ENCODE peak calls at places on chromosomes 13 and 19, in seven cellular contexts. One of them, this sample, is unnamed.

GRCh38 chr19:17515408-17516149 is 4.1 kb downstream of the PGLS start:
- DNase-seq in activated CD4-positive, alpha-beta T cell treated with anti-CD3 and anti-CD28 coated beads, Interleukin-2, amount 10 ng/mL, durations not matched to agents 7 days and 5 days: no peak
- DNase-seq in activated CD8-positive, alpha-beta memory T cell treated with anti-CD3 and anti-CD28 coated beads for 24 hours: no peak
- DNase-seq in right lobe of liver: no peak
- DNase-seq in omental fat pad: no peak
- DNase-seq in suprapubic skin: no peak
- DNase-seq in ELR: no peak
- DNase-seq in this sample: no peak

GRCh38 chr19:2053601-2054389 is 2.8 kb upstream of the MKNK2 start:
- DNase-seq in activated CD4-positive, alpha-beta T cell treated with anti-CD3 and anti-CD28 coated beads, Interleukin-2, amount 10 ng/mL, durations not matched to agents 7 days and 5 days: no peak
- DNase-seq in activated CD8-positive, alpha-beta memory T cell treated with anti-CD3 and anti-CD28 coated beads for 24 hours: no peak
- DNase-seq in right lobe of liver: peak; percentile 91
- DNase-seq in omental fat pad: no peak
- DNase-seq in suprapubic skin: peak; percentile 79
- DNase-seq in ELR: no peak
- DNase-seq in this sample: peak; percentile 96

GRCh38 chr13:109146912-109147624 is 517.7 kb downstream of the MYO16 start:
- DNase-seq in activated CD4-positive, alpha-beta T cell treated with anti-CD3 and anti-CD28 coated beads, Interleukin-2, amount 10 ng/mL, durations not matched to agents 7 days and 5 days: no peak
- DNase-seq in activated CD8-positive, alpha-beta memory T cell treated with anti-CD3 and anti-CD28 coated beads for 24 hours: no peak
- DNase-seq in right lobe of liver: no peak
- DNase-seq in omental fat pad: no peak
- DNase-seq in suprapubic skin: no peak
- DNase-seq in ELR: peak; percentile 95
- DNase-seq in this sample: no peak

GRCh38 chr19:4916292-4917082 is 7.2 kb downstream of the UHRF1 start:
- DNase-seq in activated CD4-positive, alpha-beta T cell treated with anti-CD3 and anti-CD28 coated beads, Interleukin-2, amount 10 ng/mL, durations not matched to agents 7 days and 5 days: peak; percentile 41
- DNase-seq in activated CD8-positive, alpha-beta memory T cell treated with anti-CD3 and anti-CD28 coated beads for 24 hours: peak; percentile 78
- DNase-seq in right lobe of liver: peak; percentile 37
- DNase-seq in omental fat pad: no peak
- DNase-seq in suprapubic skin: peak; percentile 68
- DNase-seq in ELR: no peak
- DNase-seq in this sample: no peak

GRCh38 chr13:34065915-34066314 is 248.0 kb downstream of the RFC3 start:
- DNase-seq in activated CD4-positive, alpha-beta T cell treated with anti-CD3 and anti-CD28 coated beads, Interleukin-2, amount 10 ng/mL, durations not matched to agents 7 days and 5 days: no peak
- DNase-seq in activated CD8-positive, alpha-beta memory T cell treated with anti-CD3 and anti-CD28 coated beads for 24 hours: no peak
- DNase-seq in right lobe of liver: no peak
- DNase-seq in omental fat pad: no peak
- DNase-seq in suprapubic skin: no peak
- DNase-seq in ELR: no peak
- DNase-seq in this sample: no peak

GRCh38 chr19:48413879-48414623 is 20.6 kb downstream of the GRIN2D start:
- DNase-seq in activated CD4-positive, alpha-beta T cell treated with anti-CD3 and anti-CD28 coated beads, Interleukin-2, amount 10 ng/mL, durations not matched to agents 7 days and 5 days: no peak
- DNase-seq in activated CD8-positive, alpha-beta memory T cell treated with anti-CD3 and anti-CD28 coated beads for 24 hours: no peak
- DNase-seq in right lobe of liver: no peak
- DNase-seq in omental fat pad: no peak
- DNase-seq in suprapubic skin: no peak
- DNase-seq in ELR: peak; percentile 57
- DNase-seq in this sample: no peak

GRCh38 chr19:35641515-35642151 is at the start of gene ETV2:
- DNase-seq in activated CD4-positive, alpha-beta T cell treated with anti-CD3 and anti-CD28 coated beads, Interleukin-2, amount 10 ng/mL, durations not matched to agents 7 days and 5 days: peak; percentile 47
- DNase-seq in activated CD8-positive, alpha-beta memory T cell treated with anti-CD3 and anti-CD28 coated beads for 24 hours: peak; percentile 77
- DNase-seq in right lobe of liver: peak; percentile 60
- DNase-seq in omental fat pad: no peak
- DNase-seq in suprapubic skin: no peak
- DNase-seq in ELR: peak; percentile 39
- DNase-seq in this sample: no peak

GRCh38 chr19:10744222-10744847 is 26.5 kb downstream of the DNM2 start:
- DNase-seq in activated CD4-positive, alpha-beta T cell treated with anti-CD3 and anti-CD28 coated beads, Interleukin-2, amount 10 ng/mL, durations not matched to agents 7 days and 5 days: no peak
- DNase-seq in activated CD8-positive, alpha-beta memory T cell treated with anti-CD3 and anti-CD28 coated beads for 24 hours: no peak
- DNase-seq in right lobe of liver: no peak
- DNase-seq in omental fat pad: no peak
- DNase-seq in suprapubic skin: no peak
- DNase-seq in ELR: no peak
- DNase-seq in this sample: no peak

GRCh38 chr19:18440421-18440877 is 2.5 kb upstream of the ISYNA1 start:
- DNase-seq in activated CD4-positive, alpha-beta T cell treated with anti-CD3 and anti-CD28 coated beads, Interleukin-2, amount 10 ng/mL, durations not matched to agents 7 days and 5 days: peak; percentile 43
- DNase-seq in activated CD8-positive, alpha-beta memory T cell treated with anti-CD3 and anti-CD28 coated beads for 24 hours: no peak
- DNase-seq in right lobe of liver: no peak
- DNase-seq in omental fat pad: no peak
- DNase-seq in suprapubic skin: no peak
- DNase-seq in ELR: peak; percentile 56
- DNase-seq in this sample: no peak

This sample was measured in left lobe of liver.